ENCODE peak calls at places on chromosomes 4 and X, in five cellular contexts. H is esophagus squamous epithelium, J is body of pancreas, R is GM12878, G is fibroblast of lung. L is an unnamed sample. For H3K9me3, the result is how much of the 10 kb centered on the place peaks cover.

GRCh38 chrX:68929332-68930150 is 100.7 kb downstream of the EFNB1 start:
- DNase-seq in H (no peak), J (peak), R (no peak), G (peak), L (no peak)

GRCh38 chr4:110245567-110245966 is 47.2 kb upstream of the ELOVL6 start:
- DNase-seq in H (no peak), J (no peak), R (no peak), G (peak), L (no peak)

GRCh38 chr4:80138556-80139538 is 58.5 kb upstream of the PRDM8 start:
- DNase-seq in H (no peak), J (no peak), R (peak), G (peak), L (no peak)

GRCh38 chr4:86043755-86044592 is 315.9 kb downstream of the MAPK10 start:
- DNase-seq in H (no peak), J (peak), R (no peak), G (peak), L (peak)

GRCh38 chr4:86893136-86893535 is 914 bp upstream of the C4orf36 start:
- DNase-seq in H (no peak), J (no peak), R (no peak), G (no peak), L (no peak)

GRCh38 chr4:151257704-151258103 is 19.3 kb upstream of the PRSS48 start:
- DNase-seq in H (no peak), J (no peak), R (no peak), G (no peak), L (no peak)

GRCh38 chr4:27759621-27760020 is 899.0 kb downstream of the STIM2 start:
- DNase-seq in H (no peak), J (no peak), R (no peak), G (no peak), L (no peak)

GRCh38 chrX:69319376-69319775 is 154.1 kb upstream of the PJA1 start:
- DNase-seq in H (no peak), J (no peak), R (no peak), G (no peak), L (no peak)

GRCh38 chr4:129682586-129682985 is 586.6 kb downstream of the C4orf33 start:
- DNase-seq in H (no peak), J (no peak), R (no peak), G (no peak), L (no peak)

GRCh38 chrX:110418220-110418856 is 59.7 kb downstream of the RTL9 start:
- DNase-seq in H (no peak), J (no peak), R (no peak), G (peak), L (peak)

GRCh38 chr4:123559955-123560669 is 163.5 kb downstream of the SPRY1 start:
- DNase-seq in H (no peak), J (no peak), R (no peak), G (peak), L (no peak)

GRCh38 chr4:173517781-173518371 is 12.2 kb downstream of the HAND2 start:
- DNase-seq in H (no peak), J (no peak), R (no peak), G (no peak), L (no peak)

GRCh38 chrX:22800806-22801205 is 199.0 kb upstream of the DDX53 start:
- DNase-seq in H (no peak), J (no peak), R (no peak), G (no peak), L (no peak)

GRCh38 chrX:13700380-13700779 is 11.5 kb downstream of the RAB9A start:
- DNase-seq in H (no peak), J (no peak), R (no peak), G (no peak), L (no peak)

GRCh38 chrX:46251755-46252154 is 293.5 kb downstream of the ZNF674 start:
- DNase-seq in H (no peak), J (no peak), R (no peak), G (peak), L (no peak)

GRCh38 chr4:26204911-26205368 is 115.9 kb upstream of the RBPJ start:
- DNase-seq in H (no peak), J (peak), R (no peak), G (no peak), L (no peak)

GRCh38 chr4:52665592-52665991 is 6.5 kb upstream of the USP46 start:
- DNase-seq in H (no peak), J (no peak), R (no peak), G (no peak), L (no peak)

GRCh38 chr4:54254116-54254914 is 25.2 kb downstream of the PDGFRA start:
- DNase-seq in H (no peak), J (no peak), R (no peak), G (peak), L (no peak)

GRCh38 chrX:73758253-73758652 is 195.3 kb downstream of the CHIC1 start:
- DNase-seq in H (no peak), J (no peak), R (peak), G (no peak), L (no peak)

GRCh38 chr4:76386566-76387305 is 34.2 kb downstream of the CCDC158 start:
- DNase-seq in H (no peak), J (no peak), R (no peak), G (peak), L (no peak)

GRCh38 chr4:186819357-186820086 is 95.9 kb upstream of the FAT1 start:
- DNase-seq in H (no peak), J (no peak), R (no peak), G (no peak), L (no peak)

GRCh38 chr4:174461438-174462106 is 60.7 kb downstream of the HPGD start:
- DNase-seq in H (no peak), J (peak), R (no peak), G (peak), L (no peak)

GRCh38 chr4:125388653-125389052 is 73.9 kb downstream of the FAT4 start:
- DNase-seq in H (no peak), J (no peak), R (no peak), G (peak), L (no peak)

GRCh38 chrX:129035180-129035579 is 488.1 kb downstream of the SMARCA1 start:
- DNase-seq in H (no peak), J (no peak), R (no peak), G (no peak), L (no peak)

GRCh38 chrX:82335772-82336171 is 1133.9 kb downstream of the SH3BGRL start:
- DNase-seq in H (no peak), J (no peak), R (no peak), G (no peak), L (no peak)

DNA sequence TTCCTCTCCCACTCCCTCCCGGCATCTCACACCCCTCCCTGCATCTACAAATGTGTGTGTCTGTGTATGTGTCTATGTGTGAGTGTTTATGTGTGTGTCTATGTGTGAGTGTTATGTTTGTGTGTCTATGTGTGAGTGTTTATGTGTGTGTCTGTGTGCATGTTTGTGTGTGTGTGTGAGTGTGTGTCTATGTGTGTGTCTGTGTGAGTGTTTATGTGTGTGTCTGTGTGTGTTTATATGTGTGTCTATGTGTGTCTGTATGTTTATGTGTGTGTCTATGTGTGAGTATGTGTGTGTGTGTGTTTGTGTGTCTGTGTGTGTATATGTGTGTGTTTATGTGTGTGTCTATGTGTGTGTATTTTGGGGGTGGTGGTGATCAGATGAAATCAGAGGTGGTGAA is 186.5 kb upstream of the PSAPL1 start:
- DNase-seq in H (no peak), J (no peak), R (no peak), G (no peak), L (no peak)
- H3K9me3 ChIP-seq in H (under half), J (under half), R (under half), G (under half), L (under half)

GRCh38 chrX:154429708-154430107 is 1.2 kb downstream of the ATP6AP1 start:
- DNase-seq in H (no peak), J (no peak), R (no peak), G (no peak), L (no peak)

GRCh38 chrX:154430504-154430903 is 2.0 kb downstream of the ATP6AP1 start:
- DNase-seq in H (no peak), J (no peak), R (no peak), G (no peak), L (no peak)

GRCh38 chrX:154430916-154431315 is 2.4 kb downstream of the ATP6AP1 start:
- DNase-seq in H (no peak), J (no peak), R (no peak), G (no peak), L (no peak)

GRCh38 chrX:154426916-154427792 is 1.3 kb upstream of the ATP6AP1 start:
- DNase-seq in H (no peak), J (no peak), R (no peak), G (no peak), L (no peak)

GRCh38 chrX:154428176-154429171 is at the start of gene ATP6AP1:
- DNase-seq in H (peak), J (peak), R (peak), G (peak), L (peak)
- TF ChIP-seq CTCF in H (no peak), J (no peak), R (no peak), G (no peak), L (peak)

GRCh38 chr4:115670930-115671329 is 557.5 kb upstream of the NDST4 start:
- DNase-seq in H (no peak), J (no peak), R (no peak), G (no peak), L (no peak)
- H3K4me3 ChIP-seq in H (no peak), J (no peak), R (no peak), G (no peak), L (no peak)

DNA sequence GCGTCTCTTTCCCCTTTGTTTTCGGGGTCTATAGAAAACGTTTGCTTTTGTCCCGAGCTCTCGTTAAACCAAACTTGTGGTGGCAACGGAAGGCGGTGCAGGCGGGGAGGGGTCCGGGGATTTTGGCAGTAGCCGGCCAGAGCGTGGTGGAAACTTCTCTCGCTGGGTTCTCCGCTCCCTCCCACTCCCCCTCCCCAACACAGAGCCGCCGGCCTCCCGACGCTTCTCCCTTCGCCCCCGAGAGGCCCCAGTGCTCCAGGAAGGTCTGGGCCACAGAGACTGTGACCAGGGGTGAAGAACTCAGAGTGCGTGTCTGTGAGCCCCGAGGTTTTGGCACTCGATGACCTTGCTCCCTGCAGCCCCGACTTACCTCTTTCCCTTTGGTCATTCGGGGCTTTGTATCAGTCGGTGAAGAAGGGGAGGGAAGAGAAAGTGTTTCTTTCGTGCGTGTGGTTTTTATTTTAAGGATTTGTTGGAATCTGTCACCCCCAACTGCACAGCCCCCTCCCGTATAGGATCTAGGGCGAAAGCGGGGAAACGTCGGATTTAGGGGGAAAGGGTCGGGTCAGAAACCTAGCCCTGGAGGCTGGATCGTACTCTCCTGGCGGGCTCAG is 9.0 kb upstream of the BCOR start:
- DNase-seq in H (no peak), J (no peak), R (no peak), G (no peak), L (no peak)
- H3K9me3 ChIP-seq in H (under half), J (under half), R (under half), G (under half), L (under half)

DNA sequence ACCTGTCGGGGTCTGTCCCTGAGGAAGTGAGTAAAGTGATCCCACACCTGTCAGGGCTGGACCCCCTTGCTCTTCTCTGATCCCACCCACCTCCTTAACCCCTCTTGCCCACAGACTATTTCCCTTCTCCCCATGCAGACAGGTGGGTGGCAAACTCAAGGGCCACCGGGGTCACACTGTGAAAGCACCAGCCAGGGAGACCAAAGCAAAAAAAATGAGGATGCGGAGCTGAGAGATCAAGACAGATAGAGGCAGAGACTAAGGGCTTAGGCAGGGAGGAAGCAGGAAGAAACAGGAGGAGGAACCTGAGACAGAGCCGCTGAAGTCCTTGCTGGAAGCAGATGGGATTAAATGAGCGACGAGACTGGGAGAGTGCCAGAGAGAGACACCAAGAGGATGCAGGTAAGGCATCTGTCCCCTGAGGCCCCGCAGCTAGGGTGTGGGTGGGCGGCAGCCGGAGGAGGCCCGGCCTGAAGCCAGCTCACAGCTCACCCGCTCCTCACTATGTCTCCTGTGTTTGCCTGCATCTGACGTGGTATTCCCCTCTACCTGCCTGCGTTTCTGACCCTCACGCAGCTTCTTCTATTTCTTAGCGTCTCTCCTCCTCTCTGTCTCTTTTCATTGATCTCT is 7.2 kb downstream of the TIMM17B start:
- DNase-seq in H (no peak), J (no peak), R (no peak), G (no peak), L (peak)
- TF ChIP-seq CTCF in H (no peak), J (no peak), R (no peak), G (no peak), L (no peak)

GRCh38 chr4:108649863-108650211 is 562 bp upstream of the OSTC start:
- DNase-seq in H (no peak), J (no peak), R (no peak), G (no peak), L (no peak)
- H3K4me3 ChIP-seq in H (peak), J (no peak), R (peak), G (peak), L (peak)

GRCh38 chr4:116015549-116015948 is 902.1 kb upstream of the NDST4 start:
- DNase-seq in H (no peak), J (no peak), R (no peak), G (no peak), L (no peak)
- H3K9me3 ChIP-seq in H (under half), J (under half), R (under half), G (under half), L (under half)

GRCh38 chrX:63418211-63418610 is 67.1 kb upstream of the SPIN4 start:
- DNase-seq in H (no peak), J (no peak), R (no peak), G (no peak), L (no peak)

GRCh38 chrX:63417649-63418048 is 66.5 kb upstream of the SPIN4 start:
- DNase-seq in H (no peak), J (no peak), R (no peak), G (no peak), L (no peak)

GRCh38 chrX:63424063-63424462 is 72.9 kb upstream of the SPIN4 start:
- DNase-seq in H (no peak), J (no peak), R (no peak), G (no peak), L (no peak)

GRCh38 chrX:63426519-63426918 is 75.4 kb upstream of the SPIN4 start:
- DNase-seq in H (no peak), J (no peak), R (no peak), G (no peak), L (no peak)

GRCh38 chrX:63421411-63421810 is 70.3 kb upstream of the SPIN4 start:
- DNase-seq in H (no peak), J (no peak), R (no peak), G (no peak), L (no peak)
- TF ChIP-seq CTCF in H (no peak), J (no peak), R (no peak), G (no peak), L (no peak)

GRCh38 chr4:88002786-88003185 is 4.6 kb upstream of the PKD2 start:
- DNase-seq in H (no peak), J (no peak), R (no peak), G (peak), L (no peak)
- H3K4me3 ChIP-seq in H (no peak), J (no peak), R (no peak), G (no peak), L (no peak)

DNA sequence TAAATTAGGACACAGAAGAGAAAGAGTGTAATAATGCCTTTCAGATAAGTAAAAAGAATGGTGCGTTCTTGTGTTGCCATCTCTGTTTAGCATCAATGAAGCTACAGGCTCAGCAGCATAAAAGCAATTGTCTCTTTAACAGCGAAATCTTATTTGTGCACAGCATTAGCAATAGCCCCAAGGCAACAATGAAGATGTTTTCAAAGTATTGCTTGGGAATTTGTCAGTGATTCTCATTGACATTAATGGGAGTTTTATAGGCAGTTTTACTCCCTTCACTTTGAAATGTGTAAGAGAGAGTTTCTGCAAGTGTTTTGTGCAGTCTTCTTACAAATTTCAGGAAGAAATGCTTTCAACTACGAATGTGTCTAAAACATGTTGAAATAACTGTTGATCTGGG is 633.0 kb downstream of the TLL1 start:
- DNase-seq in H (no peak), J (no peak), R (no peak), G (no peak), L (no peak)
- H3K9me3 ChIP-seq in H (under half), J (under half), R (under half), G (under half), L (under half)